ENCODE peak calls at places on chromosomes 12 and 14, in four cellular contexts. U is GM23248; M is HEK293T; L is activated naive CD4-positive, alpha-beta T cell. T is an unnamed sample.

GRCh38 chr14:77505031-77505430 is 6.4 kb upstream of the ISM2 start:
- DNase-seq in L (no peak), M (no peak), U (no peak), T (no peak)

GRCh38 chr14:68578597-68578996 is 214.3 kb downstream of the ZFP36L1 start:
- DNase-seq in L (no peak), M (no peak), U (no peak), T (no peak)

GRCh38 chr14:94561656-94562010 is 391 bp downstream of the SERPINA4 start:
- DNase-seq in U (no peak), M (no peak), L (no peak), T (no peak)

GRCh38 chr12:28963554-28963953 is 185.5 kb upstream of the FAR2 start:
- DNase-seq in U (peak; percentile 66), M (peak; percentile 11), L (no peak), T (no peak)

GRCh38 chr12:110088936-110089335 is 35.2 kb upstream of the IFT81 start:
- DNase-seq in L (no peak), U (no peak), M (no peak), T (no peak)

GRCh38 chr12:106417926-106418910 is 60.7 kb downstream of the POLR3B start:
- DNase-seq in L (no peak), U (peak; percentile 75), M (no peak), T (no peak)

GRCh38 chr12:27542628-27543027 is 18.6 kb downstream of the PPFIBP1 start:
- DNase-seq in M (no peak), L (no peak), U (peak; percentile 96), T (no peak)

GRCh38 chr14:54758041-54758440 is 144.6 kb downstream of the GCH1 start:
- DNase-seq in U (no peak), M (no peak), L (no peak), T (no peak)

GRCh38 chr14:38022775-38023174 is 184.9 kb upstream of the SSTR1 start:
- DNase-seq in U (no peak), M (no peak), L (no peak), T (no peak)

GRCh38 chr14:57390806-57391562 is 598 bp downstream of the NAA30 start:
- DNase-seq in M (peak; percentile 40), U (peak; percentile 71), L (no peak), T (peak; percentile 23)

GRCh38 chr12:31362115-31362758 is 36.3 kb upstream of the SINHCAF start:
- DNase-seq in M (peak; percentile 23), L (no peak), U (no peak), T (no peak)

GRCh38 chr14:39005044-39005736 is 97.8 kb downstream of the SEC23A start:
- DNase-seq in M (no peak), L (no peak), U (no peak), T (no peak)

GRCh38 chr12:38921025-38921677 is 15.8 kb upstream of the CPNE8 start:
- DNase-seq in U (peak; percentile 70), M (peak; percentile 41), L (no peak), T (no peak)

GRCh38 chr14:58823309-58823708 is 185.5 kb downstream of the DACT1 start:
- DNase-seq in L (no peak), U (no peak), M (no peak), T (no peak)

GRCh38 chr14:95577067-95577800 is 42.4 kb downstream of the GLRX5 start:
- DNase-seq in L (no peak), U (no peak), M (no peak), T (no peak)

GRCh38 chr12:117433878-117434277 is 72.5 kb upstream of the NOS1 start:
- DNase-seq in M (no peak), L (no peak), U (no peak), T (no peak)

GRCh38 chr12:76013603-76014002 is 18.0 kb downstream of the PHLDA1 start:
- DNase-seq in U (no peak), M (no peak), L (no peak), T (no peak)

GRCh38 chr14:20688167-20688839 is at the start of gene ANG:
- DNase-seq in U (no peak), L (no peak), M (no peak), T (no peak)

GRCh38 chr14:54891471-54892245 is 11.0 kb downstream of the GCH1 start:
- DNase-seq in U (no peak), M (no peak), L (no peak), T (no peak)

GRCh38 chr12:63918788-63919300 is 74.3 kb downstream of the SRGAP1 start:
- DNase-seq in M (no peak), L (no peak), U (peak; percentile 85), T (no peak)